ENCODE peak calls at places on chromosomes 2 and 18, in nine cellular contexts. L is psoas muscle, Z is nephron progenitor cell, O is AG04450, I is PC-3, V is HL-60, B is cardiac muscle cell, D is ascending aorta, J is colonic mucosa. A is an unnamed sample.

GRCh38 chr18:10124557-10124956 is 210.7 kb downstream of the VAPA start:
- DNase-seq in I (no peak), L (no peak), V (no peak), D (no peak), Z (no peak), J (no peak), B (no peak), O (no peak), A (no peak)

GRCh38 chr2:201654611-201655384 is 11.5 kb upstream of the TMEM237 start:
- DNase-seq in O (peak; percentile 67), Z (no peak), I (no peak), L (no peak), D (no peak), B (peak; percentile 87), V (no peak), J (no peak), A (no peak)

GRCh38 chr18:49022311-49023280 is 71.8 kb upstream of the SMAD7 start:
- DNase-seq in B (no peak), I (no peak), Z (no peak), J (peak; percentile 16), L (peak; percentile 29), O (no peak), V (no peak), D (peak; percentile 62), A (no peak)

GRCh38 chr2:86078801-86079545 is 26.7 kb downstream of the POLR1A start:
- DNase-seq in V (no peak), I (peak; percentile 31), Z (no peak), J (peak; percentile 35), D (no peak), B (peak; percentile 71), L (no peak), O (no peak), A (no peak)

GRCh38 chr2:211877061-211877460 is 661.5 kb downstream of the ERBB4 start:
- DNase-seq in V (no peak), O (no peak), J (no peak), D (no peak), I (no peak), Z (no peak), L (no peak), B (no peak), A (no peak)

GRCh38 chr18:54672846-54673475 is 81.9 kb downstream of the DYNAP start:
- DNase-seq in O (no peak), B (no peak), Z (peak; percentile 26), J (peak; percentile 62), I (peak; percentile 84), V (no peak), L (no peak), D (no peak), A (no peak)

GRCh38 chr2:232203936-232204335 is 174.6 kb upstream of the ALPP start:
- DNase-seq in B (no peak), L (no peak), V (no peak), O (no peak), Z (no peak), J (no peak), D (no peak), I (no peak), A (no peak)

GRCh38 chr2:1584691-1585485 is 159.4 kb downstream of the PXDN start:
- DNase-seq in J (no peak), I (peak; percentile 46), D (no peak), Z (no peak), V (no peak), L (no peak), B (no peak), O (no peak), A (no peak)

GRCh38 chr2:99444222-99444621 is 45.6 kb downstream of the REV1 start:
- DNase-seq in O (no peak), V (no peak), B (no peak), D (no peak), Z (no peak), L (no peak), J (no peak), I (no peak), A (no peak)

GRCh38 chr2:29783696-29784095 is 137.7 kb downstream of the ALK start:
- DNase-seq in L (no peak), J (no peak), B (no peak), V (no peak), Z (no peak), D (no peak), I (no peak), O (no peak), A (no peak)

GRCh38 chr18:58998421-58999203 is 133.9 kb downstream of the ZNF532 start:
- DNase-seq in L (peak; percentile 89), J (no peak), B (peak; percentile 88), D (peak; percentile 91), V (no peak), I (peak; percentile 82), O (no peak), Z (no peak), A (no peak)

GRCh38 chr18:76754381-76754780 is 68.0 kb upstream of the ZNF236 start:
- DNase-seq in V (no peak), Z (no peak), O (no peak), L (no peak), J (no peak), I (no peak), D (no peak), B (no peak), A (no peak)

GRCh38 chr18:23587220-23587642 is 925 bp upstream of the NPC1 start:
- DNase-seq in I (no peak), D (no peak), O (no peak), L (no peak), B (no peak), Z (no peak), V (no peak), J (peak; percentile 23), A (no peak)

GRCh38 chr2:237686659-237687136 is 59.3 kb downstream of the LRRFIP1 start:
- DNase-seq in L (no peak), Z (no peak), V (no peak), J (no peak), O (no peak), D (peak; percentile 71), I (no peak), B (peak; percentile 58), A (no peak)

GRCh38 chr18:36176739-36177138 is 10.6 kb upstream of the MOCOS start:
- DNase-seq in L (no peak), O (no peak), Z (no peak), V (no peak), D (no peak), B (peak; percentile 89), I (no peak), J (no peak), A (no peak)

GRCh38 chr2:20623241-20623640 is 27.7 kb downstream of the HS1BP3 start:
- DNase-seq in V (no peak), L (peak; percentile 46), J (no peak), D (peak; percentile 57), O (no peak), Z (no peak), B (no peak), I (no peak), A (no peak)

GRCh38 chr2:62306751-62307468 is 111.0 kb downstream of the B3GNT2 start:
- DNase-seq in L (no peak), B (peak; percentile 31), J (peak; percentile 53), I (peak; percentile 95), V (peak; percentile 26), D (no peak), O (no peak), Z (no peak), A (no peak)

GRCh38 chr2:158994920-158995676 is 26.7 kb downstream of the TANC1 start:
- DNase-seq in I (no peak), L (no peak), V (no peak), D (no peak), O (no peak), B (peak; percentile 73), J (no peak), Z (no peak), A (no peak)

GRCh38 chr2:217402622-217403383 is 542.9 kb upstream of the TNP1 start:
- DNase-seq in L (peak; percentile 55), D (peak; percentile 72), Z (no peak), O (no peak), V (no peak), I (peak; percentile 68), J (no peak), B (peak; percentile 38), A (peak; percentile 90)

GRCh38 chr18:46046126-46046525 is 25.9 kb downstream of the PSTPIP2 start:
- DNase-seq in O (no peak), I (no peak), B (no peak), Z (no peak), L (no peak), J (no peak), V (no peak), D (no peak), A (no peak)
- TF ChIP-seq CTCF in O (no peak), I (no peak), B (no peak), Z (no peak), L (no peak), J (no peak), V (no peak), D (no peak), A (no peak)

DNA sequence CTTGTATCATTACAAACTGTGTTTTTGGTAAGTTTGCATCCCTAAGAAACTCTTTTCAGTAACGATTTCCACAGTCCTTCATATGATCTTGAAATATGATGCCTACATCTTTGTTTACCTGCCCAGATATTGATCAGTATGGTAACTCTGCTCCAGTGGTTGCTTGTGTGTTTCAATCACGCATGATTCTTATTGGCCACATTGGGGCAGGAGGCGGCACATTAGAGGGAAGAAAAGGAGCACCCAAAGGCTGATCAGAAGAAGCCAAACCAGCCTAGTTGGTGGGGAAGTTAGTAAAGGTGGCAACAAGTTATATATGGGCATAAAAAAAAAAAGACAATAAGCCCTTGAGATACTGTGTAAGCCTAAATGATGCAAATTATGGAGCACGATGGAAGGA is 158.9 kb downstream of the RHBDD1 start:
- DNase-seq in B (no peak), L (no peak), V (no peak), I (no peak), Z (no peak), D (no peak), J (no peak), O (no peak), A (no peak)
- TF ChIP-seq CTCF in B (no peak), L (no peak), V (no peak), I (no peak), Z (no peak), D (no peak), J (no peak), O (no peak), A (no peak)

DNA sequence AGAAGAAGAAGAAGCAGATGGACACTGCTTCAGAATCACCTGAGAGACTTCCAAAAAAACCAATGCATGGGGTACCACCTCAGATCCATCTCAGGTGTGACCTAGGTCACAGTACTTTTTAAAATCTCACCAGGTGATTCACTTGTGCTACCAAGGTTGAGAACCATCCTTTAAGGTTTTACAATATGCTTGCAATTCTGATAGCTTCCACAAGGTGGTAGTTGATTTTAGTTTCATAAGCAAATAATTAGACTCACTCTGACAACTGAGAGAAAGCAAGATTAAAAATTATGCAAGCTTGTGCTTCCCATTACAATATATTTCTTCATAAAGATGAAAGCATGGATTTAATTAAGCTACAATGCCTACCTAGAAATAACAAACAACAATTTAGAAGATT is 355.1 kb downstream of the EN1 start:
- DNase-seq in L (no peak), D (no peak), V (peak; percentile 4), I (peak; percentile 77), B (peak; percentile 60), O (no peak), J (no peak), Z (no peak), A (no peak)
- TF ChIP-seq CTCF in L (no peak), D (no peak), V (peak; percentile 19), I (peak; percentile 69), B (peak; percentile 48), O (peak; percentile 52), J (no peak), Z (peak; percentile 37), A (peak; percentile 20)

DNA sequence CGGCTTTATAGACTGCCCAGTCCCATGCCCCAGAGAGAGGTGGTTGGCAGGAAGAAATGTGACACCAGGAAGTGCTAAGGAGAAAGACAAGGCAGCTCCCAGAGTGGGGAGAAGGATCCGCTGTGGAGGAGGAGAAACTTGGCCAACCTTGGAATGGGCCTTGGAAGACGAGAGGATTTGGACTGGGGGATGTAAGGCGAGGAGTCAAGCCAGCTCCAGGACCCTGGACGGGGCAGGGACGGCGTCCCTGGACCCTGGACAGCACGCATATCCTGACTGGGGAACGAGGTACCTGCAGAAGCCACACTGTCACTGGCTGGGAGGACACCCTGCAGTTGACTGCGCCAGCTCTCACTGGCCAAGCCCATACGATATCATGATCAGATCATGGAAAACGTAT is 153.4 kb downstream of the BCL2 start:
- DNase-seq in B (no peak), Z (no peak), O (no peak), I (no peak), D (no peak), L (no peak), J (no peak), V (no peak), A (no peak)
- TF ChIP-seq CTCF in B (no peak), Z (no peak), O (no peak), I (no peak), D (no peak), L (no peak), J (no peak), V (no peak), A (no peak)